ENCODE peak calls at places on chromosomes 13 and 19, in five cellular contexts. U is kidney tubule cell; E is ACHN; K is NCI-H774; O is activated CD8-positive, alpha-beta memory T cell treated with anti-CD3 and anti-CD28 coated beads for 1 hour. G is an unnamed sample.

GRCh38 chr13:102913924-102914628 is 68.2 kb downstream of the ERCC5 start:
- DNase-seq in U (peak), O (no peak), E (no peak), K (no peak), G (no peak)

GRCh38 chr19:46919324-46919723 is 58.5 kb downstream of the ARHGAP35 start:
- DNase-seq in K (no peak), O (no peak), U (peak), E (peak), G (no peak)

GRCh38 chr19:58400638-58400915 is 5.1 kb downstream of the RNF225 start:
- DNase-seq in K (no peak), O (no peak), E (no peak), U (no peak), G (no peak)

GRCh38 chr19:6424190-6424938 is at the start of gene KHSRP:
- DNase-seq in O (no peak), K (no peak), U (no peak), E (no peak), G (no peak)

GRCh38 chr19:15702590-15702930 is 25.3 kb upstream of the OR10H2 start:
- DNase-seq in O (no peak), E (no peak), K (peak), U (peak), G (peak)

GRCh38 chr19:4066682-4067395 is at the start of gene ZBTB7A:
- DNase-seq in U (peak), E (peak), K (peak), O (peak), G (no peak)

GRCh38 chr13:67238277-67238859 is 8.2 kb upstream of the PCDH9 start:
- DNase-seq in E (peak), O (no peak), U (peak), K (no peak), G (no peak)

GRCh38 chr13:76715043-76715442 is 171.2 kb downstream of the KCTD12 start:
- DNase-seq in U (no peak), E (no peak), K (no peak), O (no peak), G (no peak)

GRCh38 chr19:12163841-12164240 is 945 bp downstream of the ZNF136 start:
- DNase-seq in K (no peak), U (peak), E (peak), O (no peak), G (no peak)

GRCh38 chr13:114079601-114080536 is 52.6 kb downstream of the RASA3 start:
- DNase-seq in E (no peak), K (no peak), U (no peak), O (no peak), G (no peak)

GRCh38 chr19:33132425-33132824 is 511 bp downstream of the WDR88 start:
- DNase-seq in O (no peak), E (no peak), U (no peak), K (no peak), G (no peak)

GRCh38 chr13:24134772-24135171 is 25.7 kb upstream of the SPATA13 start:
- DNase-seq in K (no peak), E (no peak), U (no peak), O (no peak), G (no peak)

GRCh38 chr13:99041337-99041736 is 63.5 kb upstream of the DOCK9 start:
- DNase-seq in E (no peak), O (no peak), K (no peak), U (no peak), G (no peak)

GRCh38 chr19:29945433-29945832 is 3.4 kb downstream of the URI1 start:
- DNase-seq in O (no peak), E (no peak), K (no peak), U (no peak), G (no peak)

GRCh38 chr19:4566402-4567051 is 7.0 kb upstream of the SEMA6B start:
- DNase-seq in O (no peak), E (no peak), U (no peak), K (no peak), G (no peak)

GRCh38 chr13:79030513-79030912 is 371.6 kb upstream of the OBI1 start:
- DNase-seq in O (no peak), U (no peak), K (no peak), E (no peak), G (no peak)

GRCh38 chr13:21435231-21435630 is 23.9 kb downstream of the ZDHHC20 start:
- DNase-seq in O (no peak), E (no peak), U (no peak), K (no peak), G (no peak)

GRCh38 chr19:56270676-56271075 is 1.9 kb upstream of the EDDM13 start:
- DNase-seq in K (no peak), E (no peak), O (no peak), U (no peak), G (no peak)